ENCODE peak calls at places on chromosomes 12 and 14, in eight cellular contexts. O is germinal center, V is mesendoderm, L is M059J, W is cardiac fibroblast, D is substantia nigra, S is GM23248, X is pancreas. M is an unnamed sample.

GRCh38 chr12:88934163-88934747 is 354.0 kb upstream of the KITLG start:
- DNase-seq in O (no peak), V (no peak), L (peak; percentile 80), W (peak; percentile 50), D (no peak), S (peak; percentile 78), X (no peak), M (no peak)

GRCh38 chr12:57276935-57277563 is 26.1 kb upstream of the STAC3 start:
- DNase-seq in O (no peak), V (peak; percentile 58), L (peak; percentile 11), W (peak; percentile 59), D (no peak), S (peak; percentile 60), X (no peak), M (peak; percentile 55)

GRCh38 chr12:3667485-3667884 is 85.4 kb downstream of the CRACR2A start:
- DNase-seq in O (no peak), V (no peak), L (no peak), W (no peak), D (no peak), S (no peak), X (no peak), M (peak; percentile 12)

GRCh38 chr12:66837311-66837627 is 158.4 kb upstream of the GRIP1 start:
- DNase-seq in O (no peak), V (no peak), L (no peak), W (no peak), D (no peak), S (no peak), X (no peak), M (no peak)

GRCh38 chr14:25003537-25003936 is 46.4 kb downstream of the STXBP6 start:
- DNase-seq in O (no peak), V (no peak), L (peak; percentile 9), W (peak; percentile 79), D (no peak), S (peak; percentile 80), X (no peak), M (peak; percentile 9)

GRCh38 chr14:69610859-69611263 is 535 bp upstream of the SUSD6 start:
- DNase-seq in O (no peak), V (peak; percentile 44), L (peak; percentile 25), W (peak; percentile 53), D (no peak), S (peak; percentile 66), X (no peak), M (no peak)

GRCh38 chr14:60089201-60089600 is 2.5 kb upstream of the PCNX4 start:
- DNase-seq in O (no peak), V (no peak), L (no peak), W (no peak), D (no peak), S (no peak), X (no peak), M (no peak)

GRCh38 chr12:87866602-87867292 is 162.5 kb downstream of the C12orf50 start:
- DNase-seq in O (no peak), V (peak; percentile 40), L (peak; percentile 19), W (peak; percentile 26), D (no peak), S (peak; percentile 41), X (no peak), M (no peak)

GRCh38 chr12:132319359-132319950 is 9.9 kb downstream of the GALNT9 start:
- DNase-seq in O (no peak), V (no peak), L (no peak), W (no peak), D (no peak), S (no peak), X (peak; percentile 31), M (no peak)

GRCh38 chr12:118402251-118402650 is 25.9 kb downstream of the SUDS3 start:
- DNase-seq in O (no peak), V (no peak), L (peak; percentile 67), W (peak; percentile 90), D (no peak), S (peak; percentile 97), X (no peak), M (no peak)

GRCh38 chr14:28577711-28578131 is 188.9 kb upstream of the FOXG1 start:
- DNase-seq in O (no peak), V (no peak), L (peak; percentile 76), W (peak; percentile 83), D (no peak), S (no peak), X (no peak), M (no peak)

GRCh38 chr12:3236345-3237153 is 159.4 kb downstream of the TSPAN9 start:
- DNase-seq in O (no peak), V (peak; percentile 91), L (peak; percentile 21), W (peak; percentile 65), D (no peak), S (peak; percentile 51), X (no peak), M (peak; percentile 44)

GRCh38 chr14:38210587-38211257 is 3.0 kb downstream of the SSTR1 start:
- DNase-seq in O (peak; percentile 2), V (no peak), L (no peak), W (peak; percentile 66), D (no peak), S (peak; percentile 87), X (peak; percentile 62), M (peak; percentile 24)

GRCh38 chr12:127629066-127629820 is 637.7 kb upstream of the TMEM132C start:
- DNase-seq in O (no peak), V (no peak), L (peak; percentile 59), W (no peak), D (no peak), S (peak; percentile 70), X (no peak), M (no peak)

GRCh38 chr14:104826197-104826857 is 25.4 kb downstream of the ZBTB42 start:
- DNase-seq in O (peak; percentile 91), V (peak; percentile 84), L (peak; percentile 67), W (peak; percentile 79), D (peak; percentile 78), S (peak; percentile 87), X (peak; percentile 95), M (peak; percentile 92)

GRCh38 chr14:30499358-30499757 is 59.6 kb upstream of the G2E3 start:
- DNase-seq in O (no peak), V (no peak), L (no peak), W (no peak), D (no peak), S (no peak), X (no peak), M (no peak)

GRCh38 chr12:6380141-6381121 is 3.5 kb upstream of the LTBR start:
- DNase-seq in O (no peak), V (no peak), L (no peak), W (peak; percentile 45), D (no peak), S (peak; percentile 80), X (no peak), M (no peak)

GRCh38 chr14:80636071-80636470 is 305.5 kb downstream of the CEP128 start:
- DNase-seq in O (no peak), V (peak; percentile 27), L (peak; percentile 35), W (peak; percentile 48), D (no peak), S (peak; percentile 39), X (no peak), M (peak; percentile 47)

GRCh38 chr12:52637299-52637698 is 14.7 kb downstream of the KRT2 start:
- DNase-seq in O (no peak), V (no peak), L (no peak), W (no peak), D (no peak), S (no peak), X (no peak), M (no peak)

M was measured in A549.